ENCODE peak calls at places on chromosomes 5 and 9, in five cellular contexts. J is breast epithelium; D is heart right ventricle; R is Jurkat, Clone E6-1; G is astrocyte. L is an unnamed sample.
A peak's percentile ranks its signal among the peaks of the same experiment; 100 is the strongest.

GRCh38 chr5:154181156-154181555 is 9.4 kb upstream of the GALNT10 start:
- DNase-seq in J (no peak), R (no peak), D (no peak), G (no peak), L (no peak)

GRCh38 chr9:136108648-136109266 is 9.9 kb downstream of the TMEM250 start:
- DNase-seq in G (no peak), J (no peak), R (no peak), D (no peak), L (no peak)

GRCh38 chr9:13956107-13956506 is 357.8 kb downstream of the NFIB start:
- DNase-seq in J (no peak), R (no peak), D (no peak), G (no peak), L (peak; percentile 48)

GRCh38 chr5:115193295-115193694 is 23.6 kb upstream of the TRIM36 start:
- DNase-seq in D (no peak), R (no peak), G (no peak), J (no peak), L (no peak)

GRCh38 chr5:145743396-145744061 is 91.6 kb downstream of the PRELID2 start:
- DNase-seq in R (no peak), G (no peak), J (no peak), D (no peak), L (no peak)

GRCh38 chr5:133371371-133372155 is 240.8 kb downstream of the FSTL4 start:
- DNase-seq in R (no peak), J (no peak), G (no peak), D (no peak), L (no peak)

GRCh38 chr9:96245399-96245798 is 56.6 kb downstream of the HSD17B3 start:
- DNase-seq in J (no peak), R (peak; percentile 28), D (no peak), G (no peak), L (no peak)

GRCh38 chr9:128190516-128191405 is 611 bp downstream of the CIZ1 start:
- DNase-seq in J (no peak), R (no peak), D (peak; percentile 16), G (no peak), L (peak; percentile 15)

DNA sequence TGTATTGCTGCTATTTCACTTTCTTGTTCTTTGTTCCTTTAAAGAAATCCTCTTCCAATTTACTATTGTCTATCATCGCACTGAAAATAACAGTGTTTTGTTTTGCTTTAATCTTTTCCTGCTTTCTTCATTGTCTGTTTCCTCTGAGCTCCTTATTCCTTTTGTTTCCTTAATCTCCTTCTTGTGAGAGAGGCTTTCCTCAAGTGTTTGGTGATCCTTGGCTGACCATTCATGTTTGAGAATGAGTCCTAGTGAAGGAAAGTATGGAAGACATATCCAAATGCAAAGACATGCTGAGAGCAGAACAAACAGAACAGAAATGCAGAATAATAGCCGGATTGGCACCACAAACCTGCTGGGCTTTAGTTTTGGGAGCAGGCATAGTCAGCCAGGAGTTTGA is 42.0 kb upstream of the ENTREP1 start:
- DNase-seq in J (no peak), G (no peak), R (no peak), D (no peak), L (no peak)
- H3K4me3 ChIP-seq in J (no peak overlapping the region), G (no peak overlapping the region), R (no peak overlapping the region), D (no peak overlapping the region), L (no peak overlapping the region)

GRCh38 chr9:88645172-88645868 is 110.3 kb downstream of the NXNL2 start:
- DNase-seq in G (peak; percentile 20), J (no peak), R (no peak), D (no peak), L (no peak)

GRCh38 chr9:88645869-88646204 is 110.9 kb downstream of the NXNL2 start:
- DNase-seq in R (no peak), G (no peak), D (no peak), J (no peak), L (no peak)

GRCh38 chr9:88643931-88644330 is 109.0 kb downstream of the NXNL2 start:
- DNase-seq in G (no peak), R (no peak), D (no peak), J (no peak), L (no peak)

GRCh38 chr9:88642333-88642732 is 107.4 kb downstream of the NXNL2 start:
- DNase-seq in J (no peak), D (no peak), R (no peak), G (no peak), L (no peak)

DNA sequence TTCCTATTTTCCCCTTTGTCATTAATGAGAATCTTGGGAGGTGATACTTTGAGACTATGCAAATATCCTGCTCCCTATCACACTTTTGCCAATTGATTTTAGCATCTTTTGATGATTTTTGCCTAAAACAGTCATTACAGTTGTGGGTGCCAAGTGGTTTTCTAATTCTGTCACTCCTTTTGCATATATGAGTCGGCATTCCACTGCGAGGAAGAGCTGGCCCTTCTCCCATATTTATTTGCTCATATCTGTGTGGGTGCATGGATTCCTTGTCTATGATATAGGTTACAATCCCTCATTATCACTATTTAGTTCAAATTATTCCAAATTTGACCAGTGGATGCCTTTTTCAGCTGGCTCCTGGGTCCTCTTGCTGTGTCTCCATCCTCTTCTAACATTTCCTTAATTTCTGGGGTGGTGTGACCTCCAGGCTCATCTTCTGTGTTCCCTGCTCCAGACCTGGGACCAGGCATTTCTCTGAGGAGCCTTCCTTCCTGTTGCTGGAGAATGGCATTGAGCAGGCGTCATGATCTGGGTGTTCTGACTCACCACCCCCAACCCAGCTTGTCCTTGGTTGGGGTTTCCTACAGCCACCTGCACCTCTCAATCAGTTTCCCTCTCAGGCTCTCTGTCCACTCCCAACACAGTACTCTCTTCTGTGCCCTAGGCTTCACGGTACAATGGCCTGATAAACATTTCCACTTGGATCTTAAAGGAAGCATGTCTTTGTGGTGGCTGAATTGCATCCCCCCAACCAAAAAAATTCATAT is 106.7 kb downstream of the NXNL2 start:
- DNase-seq in R (no peak), D (no peak), G (peak; percentile 8), J (no peak), L (no peak)
- H3K4me3 ChIP-seq in R (no peak overlapping the region), D (no peak overlapping the region), G (no peak overlapping the region), J (no peak overlapping the region), L (no peak overlapping the region)

DNA sequence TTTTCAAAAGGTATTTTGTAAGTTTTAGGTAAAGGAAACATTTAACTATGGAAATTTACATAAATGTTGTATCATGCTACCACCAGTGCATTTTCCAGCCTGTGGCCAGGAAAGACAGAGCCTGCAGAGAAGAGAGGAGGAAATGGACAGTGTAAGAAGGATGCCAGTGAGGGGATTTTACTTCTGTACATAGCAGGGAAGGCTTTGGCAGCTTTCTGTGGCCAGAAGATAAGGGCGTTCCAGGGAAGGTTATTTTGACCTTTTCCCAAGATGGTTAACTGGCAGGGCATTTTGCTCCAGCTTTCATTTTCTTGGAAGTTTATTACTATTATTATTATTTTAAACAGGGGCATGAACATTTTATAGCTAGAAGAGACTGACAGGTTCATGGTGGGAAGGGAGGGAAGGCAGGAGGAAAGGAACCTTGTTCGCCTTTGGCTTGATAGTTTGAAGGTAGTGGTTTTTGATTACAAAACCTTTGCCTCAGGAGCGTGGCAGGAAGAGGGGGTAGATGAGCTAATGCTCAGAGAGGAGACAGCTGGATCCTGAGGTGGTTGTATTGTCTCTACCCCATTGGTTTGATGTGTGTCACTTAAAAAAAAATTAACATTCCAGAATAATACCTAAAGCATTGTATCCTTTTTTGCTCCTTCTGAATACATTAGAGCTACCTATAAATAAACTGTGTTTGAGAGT is 4.1 kb downstream of the ISOC1 start:
- DNase-seq in G (no peak), J (no peak), D (no peak), R (peak; percentile 58), L (no peak)
- H3K4me3 ChIP-seq in G (no peak overlapping the region), J (no peak overlapping the region), D (peak overlapping the region; percentile 93), R (no peak overlapping the region), L (no peak overlapping the region)

DNA sequence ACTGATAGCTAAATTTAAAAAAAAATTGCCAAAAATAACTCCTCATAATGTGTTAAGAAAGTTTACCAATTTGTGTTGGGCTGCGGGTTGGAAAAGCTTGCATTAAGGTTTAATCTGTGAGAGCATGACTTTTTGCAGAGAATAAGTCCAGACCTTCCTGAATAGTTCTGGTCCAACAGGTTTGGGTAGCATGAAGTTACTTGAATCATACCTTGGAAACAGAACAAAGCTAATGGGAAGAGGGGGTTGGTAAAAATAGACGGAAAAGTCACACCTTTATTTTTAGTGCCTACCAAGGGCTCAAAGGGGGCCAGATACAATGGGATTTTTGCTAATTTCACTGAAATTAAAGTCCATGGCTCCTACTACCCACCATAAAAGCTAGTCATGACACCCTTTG is 17.1 kb upstream of the MATR3 start:
- DNase-seq in J (no peak), R (no peak), D (no peak), G (no peak), L (no peak)
- H3K4me3 ChIP-seq in J (no peak overlapping the region), R (no peak overlapping the region), D (no peak overlapping the region), G (peak overlapping the region; percentile 32), L (no peak overlapping the region)

DNA sequence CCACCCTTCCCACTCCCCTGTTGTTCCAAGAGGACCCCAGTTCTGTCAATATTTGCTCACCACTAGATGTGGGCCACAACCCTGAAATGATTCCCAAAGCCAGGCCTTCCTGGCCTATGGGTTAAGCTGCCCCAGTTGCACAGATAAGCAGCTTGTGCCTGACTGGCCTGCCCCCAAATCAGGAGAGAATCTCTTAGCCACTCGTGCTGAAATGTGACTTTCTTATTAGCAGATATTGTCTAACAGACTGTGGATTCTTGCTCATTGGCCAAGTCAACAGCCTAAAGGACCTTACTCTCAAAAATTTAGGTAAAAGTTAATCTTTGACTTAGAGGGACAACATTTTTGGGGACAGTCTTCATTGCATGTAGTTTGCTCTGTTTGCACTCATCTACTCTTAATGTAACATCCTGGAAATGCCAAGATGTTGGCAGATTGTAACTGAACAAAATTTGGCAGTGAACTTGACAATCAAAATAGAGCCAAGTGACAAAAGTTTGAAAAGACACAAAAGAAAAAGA is 29.2 kb upstream of the FSD1L start:
- DNase-seq in J (no peak), R (no peak), D (no peak), G (no peak), L (no peak)
- H3K4me3 ChIP-seq in J (no peak overlapping the region), R (no peak overlapping the region), D (no peak overlapping the region), G (no peak overlapping the region), L (no peak overlapping the region)

GRCh38 chr9:71797266-71797665 is 29.0 kb upstream of the CEMIP2 start:
- DNase-seq in D (no peak), G (no peak), J (no peak), R (no peak), L (no peak)
- H3K4me3 ChIP-seq in D (no peak overlapping the region), G (no peak overlapping the region), J (no peak overlapping the region), R (no peak overlapping the region), L (no peak overlapping the region)

GRCh38 chr9:114909657-114910056 is 20.7 kb downstream of the TNFSF8 start:
- DNase-seq in J (no peak), D (no peak), R (no peak), G (no peak), L (no peak)
- H3K4me3 ChIP-seq in J (no peak overlapping the region), D (no peak overlapping the region), R (no peak overlapping the region), G (no peak overlapping the region), L (no peak overlapping the region)

DNA sequence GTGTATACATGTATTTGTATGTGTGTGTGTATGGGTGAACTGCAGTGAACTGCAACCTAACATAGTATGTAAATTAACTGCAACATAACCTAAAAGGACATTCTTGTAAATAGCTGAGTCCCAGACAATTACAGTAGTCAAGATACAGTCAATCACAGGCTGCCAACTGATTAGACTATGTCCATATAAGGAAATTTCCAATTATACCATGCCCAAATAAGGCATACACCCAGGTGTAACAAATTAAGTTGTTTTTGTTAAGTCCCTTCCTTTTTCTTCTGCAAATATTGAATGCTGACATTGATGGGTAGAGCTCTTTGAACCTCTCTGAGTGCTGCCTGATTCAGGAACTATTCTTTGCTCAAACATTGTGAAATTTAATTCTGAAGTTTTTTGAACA is 594.6 kb upstream of the FAM174A start:
- DNase-seq in R (no peak), D (no peak), G (no peak), J (no peak), L (no peak)
- H3K4me3 ChIP-seq in R (no peak overlapping the region), D (no peak overlapping the region), G (no peak overlapping the region), J (no peak overlapping the region), L (no peak overlapping the region)

L was measured in AG10803.